ENCODE peak calls at places on chromosomes 16 and 17, in seven cellular contexts. U is NCI-H774, J is heart left ventricle, H is GM04504, B is transverse colon, G is aorta, O is HS-5. P is an unnamed sample.

GRCh38 chr17:63701477-63702222 is 1.7 kb upstream of the LIMD2 start:
- DNase-seq in U (no peak), J (no peak), H (no peak), B (peak), G (no peak), O (no peak), P (no peak)

GRCh38 chr17:29069526-29070041 is 26.6 kb downstream of the PIPOX start:
- DNase-seq in U (no peak), J (no peak), H (peak), B (no peak), G (no peak), O (no peak), P (peak)

GRCh38 chr16:52561910-52562741 is 15.2 kb upstream of the TOX3 start:
- DNase-seq in U (peak), J (no peak), H (no peak), B (peak), G (no peak), O (no peak), P (no peak)

GRCh38 chr17:81235822-81236740 is 2.8 kb downstream of the TEPSIN start:
- DNase-seq in U (no peak), J (no peak), H (no peak), B (no peak), G (no peak), O (no peak), P (no peak)

GRCh38 chr16:56193951-56194726 is 2.9 kb downstream of the GNAO1 start:
- DNase-seq in U (peak), J (peak), H (no peak), B (peak), G (peak), O (no peak), P (peak)

GRCh38 chr17:78315355-78316114 is 44.3 kb downstream of the SOCS3 start:
- DNase-seq in U (no peak), J (peak), H (peak), B (peak), G (peak), O (peak), P (peak)

GRCh38 chr16:71630808-71631207 is 4.8 kb downstream of the MARVELD3 start:
- DNase-seq in U (no peak), J (no peak), H (no peak), B (no peak), G (no peak), O (no peak), P (no peak)

GRCh38 chr16:71367243-71367976 is 8.9 kb downstream of the CALB2 start:
- DNase-seq in U (no peak), J (no peak), H (no peak), B (peak), G (no peak), O (no peak), P (peak)

GRCh38 chr17:77995146-77995852 is 36.8 kb downstream of the TNRC6C start:
- DNase-seq in U (no peak), J (peak), H (no peak), B (no peak), G (no peak), O (no peak), P (no peak)

GRCh38 chr16:69040144-69040909 is 65.1 kb upstream of the HAS3 start:
- DNase-seq in U (no peak), J (no peak), H (peak), B (no peak), G (no peak), O (no peak), P (peak)

GRCh38 chr17:66351053-66351452 is 48.6 kb downstream of the PRKCA start:
- DNase-seq in U (no peak), J (no peak), H (no peak), B (peak), G (no peak), O (no peak), P (no peak)

GRCh38 chr16:52456368-52456767 is 90.6 kb downstream of the TOX3 start:
- DNase-seq in U (no peak), J (no peak), H (no peak), B (no peak), G (no peak), O (no peak), P (no peak)

GRCh38 chr16:28491970-28492474 is at the start of gene CLN3:
- DNase-seq in U (peak), J (peak), H (peak), B (peak), G (peak), O (peak), P (peak)

GRCh38 chr17:59425085-59425901 is 93.8 kb downstream of the YPEL2 start:
- DNase-seq in U (no peak), J (peak), H (no peak), B (peak), G (peak), O (no peak), P (peak)

P was measured in IMR-90.